ENCODE peak calls at places on chromosome 7, in five cellular contexts. F is left colon, P is IMR-90, Q is NCI-H146, I is GDM1. N is an unnamed sample.

GRCh38 chr7:90540406-90540805 is 55.7 kb upstream of the CDK14 start:
- DNase-seq in F (peak), P (no peak), Q (no peak), I (no peak), N (no peak)

GRCh38 chr7:68434857-68435256 is 1163.4 kb upstream of the AUTS2 start:
- DNase-seq in F (no peak), P (no peak), Q (no peak), I (no peak), N (no peak)

GRCh38 chr7:44378744-44379143 is 53.4 kb upstream of the CAMK2B start:
- DNase-seq in F (no peak), P (peak), Q (no peak), I (no peak), N (no peak)

GRCh38 chr7:65269150-65269856 is 104.4 kb upstream of the ZNF92 start:
- DNase-seq in F (peak), P (peak), Q (peak), I (no peak), N (peak)

GRCh38 chr7:31896929-31897328 is 173.3 kb downstream of the PDE1C start:
- DNase-seq in F (no peak), P (peak), Q (no peak), I (no peak), N (no peak)

GRCh38 chr7:147432068-147432467 is 1158.5 kb upstream of the C7orf33 start:
- DNase-seq in F (no peak), P (peak), Q (peak), I (no peak), N (no peak)

GRCh38 chr7:106717254-106717996 is 56.5 kb upstream of the CCDC71L start:
- DNase-seq in F (no peak), P (peak), Q (no peak), I (no peak), N (no peak)

GRCh38 chr7:94382155-94382554 is 12.5 kb upstream of the COL1A2 start:
- DNase-seq in F (no peak), P (peak), Q (no peak), I (no peak), N (no peak)

GRCh38 chr7:108146070-108146842 is 16.1 kb upstream of the LAMB4 start:
- DNase-seq in F (peak), P (peak), Q (peak), I (peak), N (no peak)

GRCh38 chr7:5282464-5283316 is at the start of gene SLC29A4:
- DNase-seq in F (peak), P (no peak), Q (peak), I (no peak), N (no peak)

GRCh38 chr7:94100723-94101345 is 96.7 kb upstream of the BET1 start:
- DNase-seq in F (no peak), P (no peak), Q (no peak), I (no peak), N (no peak)

GRCh38 chr7:140621326-140622035 is 19.1 kb downstream of the DENND2A start:
- DNase-seq in F (no peak), P (peak), Q (no peak), I (no peak), N (no peak)

GRCh38 chr7:44490351-44491200 is at the start of gene NUDCD3:
- DNase-seq in F (peak), P (peak), Q (peak), I (peak), N (peak)

GRCh38 chr7:234041-234711 is 41.8 kb downstream of the FAM20C start:
- DNase-seq in F (no peak), P (peak), Q (no peak), I (no peak), N (no peak)

GRCh38 chr7:158760936-158761335 is 56.3 kb upstream of the NCAPG2 start:
- DNase-seq in F (no peak), P (no peak), Q (no peak), I (no peak), N (no peak)

GRCh38 chr7:51311166-51311565 is 5.4 kb downstream of the COBL start:
- DNase-seq in F (no peak), P (no peak), Q (peak), I (no peak), N (no peak)

GRCh38 chr7:150657526-150657925 is 25.3 kb upstream of the GIMAP6 start:
- DNase-seq in F (no peak), P (no peak), Q (no peak), I (no peak), N (no peak)

GRCh38 chr7:76318488-76319353 is 16.2 kb downstream of the HSPB1 start:
- DNase-seq in F (peak), P (peak), Q (peak), I (peak), N (peak)

GRCh38 chr7:132576723-132577089 is 436 bp upstream of the PLXNA4 start:
- DNase-seq in F (no peak), P (no peak), Q (no peak), I (no peak), N (no peak)

GRCh38 chr7:50068026-50068425 is 25.0 kb downstream of the ZPBP start:
- DNase-seq in F (peak), P (no peak), Q (no peak), I (no peak), N (no peak)

GRCh38 chr7:143305423-143306070 is 10.4 kb upstream of the CLCN1 start:
- DNase-seq in F (peak), P (peak), Q (no peak), I (peak), N (no peak)

GRCh38 chr7:8094164-8095140 is 125.9 kb downstream of the GLCCI1 start:
- DNase-seq in F (no peak), P (no peak), Q (no peak), I (no peak), N (no peak)

GRCh38 chr7:36315309-36315948 is 74.2 kb upstream of the ANLN start:
- DNase-seq in F (no peak), P (no peak), Q (no peak), I (no peak), N (no peak)

GRCh38 chr7:123641901-123642300 is 13.8 kb upstream of the LMOD2 start:
- DNase-seq in F (no peak), P (no peak), Q (no peak), I (no peak), N (no peak)

GRCh38 chr7:55472928-55473725 is 99.2 kb downstream of the VOPP1 start:
- DNase-seq in F (no peak), P (no peak), Q (peak), I (no peak), N (no peak)

GRCh38 chr7:23687011-23687410 is 7.0 kb downstream of the FAM221A start:
- DNase-seq in F (no peak), P (peak), Q (no peak), I (no peak), N (no peak)

GRCh38 chr7:1957471-1958225 is 275.1 kb downstream of the MAD1L1 start:
- DNase-seq in F (no peak), P (no peak), Q (no peak), I (no peak), N (no peak)

GRCh38 chr7:20152511-20152910 is 64.7 kb downstream of the MACC1 start:
- DNase-seq in F (no peak), P (peak), Q (no peak), I (no peak), N (no peak)

GRCh38 chr7:34187908-34188307 is 282.6 kb downstream of the BMPER start:
- DNase-seq in F (no peak), P (peak), Q (no peak), I (no peak), N (no peak)